ENCODE peak calls at places on chromosomes 11 and 22, in seven cellular contexts. H, D, N, R, Y, K and I are unnamed samples.

GRCh38 chr11:65182258-65183170 is 786 bp downstream of the CAPN1 start:
- DNase-seq in H (no peak), D (no peak), N (no peak), R (peak), Y (peak), K (no peak), I (no peak)

GRCh38 chr22:49566693-49567092 is 261.0 kb downstream of the BRD1 start:
- DNase-seq in H (no peak), D (no peak), N (no peak), R (no peak), Y (no peak), K (no peak), I (no peak)

GRCh38 chr11:43359432-43359818 is 705 bp downstream of the TTC17 start:
- DNase-seq in H (no peak), D (no peak), N (no peak), R (peak), Y (peak), K (peak), I (peak)

GRCh38 chr11:121451178-121451981 is 734 bp upstream of the SORL1 start:
- DNase-seq in H (no peak), D (no peak), N (no peak), R (no peak), Y (no peak), K (no peak), I (no peak)

GRCh38 chr11:135008412-135008811 is 596.4 kb upstream of the B3GAT1 start:
- DNase-seq in H (no peak), D (no peak), N (no peak), R (no peak), Y (no peak), K (no peak), I (no peak)

GRCh38 chr11:60964801-60965200 is 6.7 kb upstream of the CD6 start:
- DNase-seq in H (no peak), D (no peak), N (no peak), R (no peak), Y (no peak), K (no peak), I (no peak)

GRCh38 chr11:44595964-44596381 is 30.5 kb downstream of the CD82 start:
- DNase-seq in H (peak), D (no peak), N (peak), R (no peak), Y (peak), K (no peak), I (peak)

GRCh38 chr11:47244664-47245350 is 3.8 kb downstream of the ACP2 start:
- DNase-seq in H (no peak), D (no peak), N (no peak), R (no peak), Y (no peak), K (no peak), I (no peak)

GRCh38 chr11:128686745-128687177 is 7.1 kb upstream of the FLI1 start:
- DNase-seq in H (no peak), D (no peak), N (no peak), R (peak), Y (no peak), K (no peak), I (no peak)

GRCh38 chr11:15006139-15006759 is 34.1 kb upstream of the CALCA start:
- DNase-seq in H (no peak), D (peak), N (no peak), R (peak), Y (no peak), K (peak), I (peak)

GRCh38 chr11:93225642-93226041 is 27.9 kb upstream of the SLC36A4 start:
- DNase-seq in H (no peak), D (no peak), N (no peak), R (peak), Y (no peak), K (peak), I (peak)

GRCh38 chr11:70705930-70706329 is 307.6 kb downstream of the CTTN start:
- DNase-seq in H (no peak), D (no peak), N (no peak), R (no peak), Y (no peak), K (no peak), I (no peak)

GRCh38 chr11:35419713-35420333 is 465 bp upstream of the SLC1A2 start:
- DNase-seq in H (no peak), D (no peak), N (no peak), R (no peak), Y (peak), K (no peak), I (peak)

GRCh38 chr11:68146704-68147474 is 25.7 kb upstream of the CHKA start:
- DNase-seq in H (no peak), D (no peak), N (no peak), R (peak), Y (no peak), K (peak), I (peak)

GRCh38 chr11:71501071-71501985 is 25.7 kb upstream of the KRTAP5-7 start:
- DNase-seq in H (no peak), D (no peak), N (no peak), R (no peak), Y (no peak), K (no peak), I (no peak)

GRCh38 chr11:119337581-119338317 is 2.9 kb downstream of the C1QTNF5 start:
- DNase-seq in H (no peak), D (no peak), N (no peak), R (no peak), Y (no peak), K (peak), I (peak)

GRCh38 chr11:112610996-112611795 is 350.0 kb upstream of the NCAM1 start:
- DNase-seq in H (no peak), D (no peak), N (no peak), R (peak), Y (no peak), K (no peak), I (peak)

GRCh38 chr11:2269601-2270321 is 627 bp downstream of the ASCL2 start:
- DNase-seq in H (no peak), D (peak), N (no peak), R (peak), Y (no peak), K (peak), I (peak)

GRCh38 chr22:50604623-50605348 is 4.2 kb downstream of the MAPK8IP2 start:
- DNase-seq in H (no peak), D (no peak), N (no peak), R (no peak), Y (no peak), K (no peak), I (no peak)

GRCh38 chr11:59999732-60000131 is 17.2 kb upstream of the OOSP4B start:
- DNase-seq in H (no peak), D (no peak), N (no peak), R (no peak), Y (no peak), K (no peak), I (no peak)

GRCh38 chr11:36627471-36627870 is 29.4 kb upstream of the RAG2 start:
- DNase-seq in H (no peak), D (no peak), N (no peak), R (no peak), Y (no peak), K (no peak), I (peak)

GRCh38 chr11:11701070-11701469 is 79.3 kb upstream of the GALNT18 start:
- DNase-seq in H (no peak), D (no peak), N (no peak), R (peak), Y (no peak), K (peak), I (peak)

GRCh38 chr11:36240178-36240577 is 49.0 kb downstream of the COMMD9 start:
- DNase-seq in H (no peak), D (no peak), N (no peak), R (no peak), Y (no peak), K (no peak), I (peak)

GRCh38 chr11:36131719-36132349 is 157.4 kb downstream of the COMMD9 start:
- DNase-seq in H (peak), D (peak), N (no peak), R (no peak), Y (peak), K (peak), I (peak)

GRCh38 chr22:35477911-35478582 is 62.6 kb upstream of the RASD2 start:
- DNase-seq in H (no peak), D (no peak), N (no peak), R (peak), Y (no peak), K (peak), I (peak)

GRCh38 chr11:128530119-128531091 is 57.0 kb downstream of the ETS1 start:
- DNase-seq in H (no peak), D (peak), N (no peak), R (peak), Y (no peak), K (peak), I (peak)

GRCh38 chr11:110529043-110529442 is 99.3 kb downstream of the FDX1 start:
- DNase-seq in H (no peak), D (no peak), N (no peak), R (no peak), Y (no peak), K (no peak), I (no peak)